ENCODE peak calls at places on chromosomes 1 and 21, in ten cellular contexts. One of them, this sample, is unnamed.

GRCh38 chr1:239387304-239388231 is 1.2 kb downstream of the CHRM3 start:
- DNase-seq in aorta: no peak
- DNase-seq in mammary epithelial cell: peak
- DNase-seq in thyroid gland: peak
- DNase-seq in NCI-H2029: no peak
- DNase-seq in heart left ventricle: no peak
- DNase-seq in natural killer cell: no peak
- DNase-seq in A549: peak
- DNase-seq in ureter: no peak
- DNase-seq in anterior cingulate cortex: no peak
- DNase-seq in this sample: no peak

GRCh38 chr1:22225858-22226584 is 83.1 kb upstream of the WNT4 start:
- DNase-seq in aorta: no peak
- DNase-seq in mammary epithelial cell: no peak
- DNase-seq in thyroid gland: no peak
- DNase-seq in NCI-H2029: no peak
- DNase-seq in heart left ventricle: no peak
- DNase-seq in natural killer cell: no peak
- DNase-seq in A549: peak
- DNase-seq in ureter: no peak
- DNase-seq in anterior cingulate cortex: no peak
- DNase-seq in this sample: no peak

GRCh38 chr1:73026114-73026513 is 743.8 kb upstream of the NEGR1 start:
- DNase-seq in aorta: no peak
- DNase-seq in mammary epithelial cell: no peak
- DNase-seq in thyroid gland: no peak
- DNase-seq in NCI-H2029: no peak
- DNase-seq in heart left ventricle: no peak
- DNase-seq in natural killer cell: no peak
- DNase-seq in A549: no peak
- DNase-seq in ureter: no peak
- DNase-seq in anterior cingulate cortex: no peak
- DNase-seq in this sample: no peak

GRCh38 chr1:226578946-226579639 is 30.5 kb downstream of the STUM start:
- DNase-seq in aorta: no peak
- DNase-seq in mammary epithelial cell: no peak
- DNase-seq in thyroid gland: no peak
- DNase-seq in NCI-H2029: no peak
- DNase-seq in heart left ventricle: no peak
- DNase-seq in natural killer cell: no peak
- DNase-seq in A549: no peak
- DNase-seq in ureter: no peak
- DNase-seq in anterior cingulate cortex: no peak
- DNase-seq in this sample: no peak

GRCh38 chr1:25611843-25612242 is 4.7 kb upstream of the MAN1C1 start:
- DNase-seq in aorta: no peak
- DNase-seq in mammary epithelial cell: no peak
- DNase-seq in thyroid gland: no peak
- DNase-seq in NCI-H2029: no peak
- DNase-seq in heart left ventricle: no peak
- DNase-seq in natural killer cell: no peak
- DNase-seq in A549: no peak
- DNase-seq in ureter: no peak
- DNase-seq in anterior cingulate cortex: no peak
- DNase-seq in this sample: no peak

GRCh38 chr1:117606608-117607261 is 887 bp downstream of the TENT5C start:
- DNase-seq in aorta: peak
- DNase-seq in mammary epithelial cell: peak
- DNase-seq in thyroid gland: peak
- DNase-seq in NCI-H2029: no peak
- DNase-seq in heart left ventricle: peak
- DNase-seq in natural killer cell: peak
- DNase-seq in A549: no peak
- DNase-seq in ureter: peak
- DNase-seq in anterior cingulate cortex: no peak
- DNase-seq in this sample: peak

GRCh38 chr21:34190576-34191301 is 117.4 kb downstream of the MRPS6 start:
- DNase-seq in aorta: no peak
- DNase-seq in mammary epithelial cell: no peak
- DNase-seq in thyroid gland: no peak
- DNase-seq in NCI-H2029: no peak
- DNase-seq in heart left ventricle: no peak
- DNase-seq in natural killer cell: no peak
- DNase-seq in A549: no peak
- DNase-seq in ureter: no peak
- DNase-seq in anterior cingulate cortex: no peak
- DNase-seq in this sample: no peak

GRCh38 chr21:41564871-41565281 is 56.9 kb upstream of the TMPRSS2 start:
- DNase-seq in aorta: no peak
- DNase-seq in mammary epithelial cell: peak
- DNase-seq in thyroid gland: no peak
- DNase-seq in NCI-H2029: no peak
- DNase-seq in heart left ventricle: no peak
- DNase-seq in natural killer cell: no peak
- DNase-seq in A549: peak
- DNase-seq in ureter: peak
- DNase-seq in anterior cingulate cortex: no peak
- DNase-seq in this sample: no peak

GRCh38 chr1:983736-984475 is 2.0 kb upstream of the PERM1 start:
- DNase-seq in aorta: peak
- DNase-seq in mammary epithelial cell: no peak
- DNase-seq in thyroid gland: peak
- DNase-seq in NCI-H2029: no peak
- DNase-seq in heart left ventricle: peak
- DNase-seq in natural killer cell: peak
- DNase-seq in A549: no peak
- DNase-seq in ureter: no peak
- DNase-seq in anterior cingulate cortex: no peak
- DNase-seq in this sample: no peak

GRCh38 chr1:162561616-162562451 is at the start of gene UAP1:
- DNase-seq in aorta: no peak
- DNase-seq in mammary epithelial cell: no peak
- DNase-seq in thyroid gland: no peak
- DNase-seq in NCI-H2029: no peak
- DNase-seq in heart left ventricle: no peak
- DNase-seq in natural killer cell: no peak
- DNase-seq in A549: no peak
- DNase-seq in ureter: peak
- DNase-seq in anterior cingulate cortex: peak
- DNase-seq in this sample: peak

GRCh38 chr1:89310505-89310904 is 37.8 kb upstream of the GBP5 start:
- DNase-seq in aorta: no peak
- DNase-seq in mammary epithelial cell: no peak
- DNase-seq in thyroid gland: no peak
- DNase-seq in NCI-H2029: peak
- DNase-seq in heart left ventricle: no peak
- DNase-seq in natural killer cell: no peak
- DNase-seq in A549: no peak
- DNase-seq in ureter: no peak
- DNase-seq in anterior cingulate cortex: no peak
- DNase-seq in this sample: no peak